ENCODE peak calls at places on chromosome 12, in six cellular contexts. U is HCT116, D is HepG2, P is GM12878, H is K562, T is H1. L is an unnamed sample.
A peak's percentile ranks its signal among the peaks of the same experiment; 100 is the strongest.

GRCh38 chr12:52579468-52580450 is 6.1 kb upstream of the KRT74 start:
- DNase-seq in U (no peak), H (no peak), D (no peak), P (no peak), T (no peak), L (no peak)

GRCh38 chr12:110249105-110249504 is 31.9 kb upstream of the ATP2A2 start:
- DNase-seq in U (no peak), P (no peak), D (no peak), H (no peak), T (no peak), L (no peak)

GRCh38 chr12:52045794-52046199 is 5.4 kb upstream of the NR4A1 start:
- DNase-seq in P (no peak), D (no peak), T (no peak), H (no peak), U (no peak), L (no peak)

GRCh38 chr12:29145372-29146170 is 3.5 kb upstream of the FAR2 start:
- DNase-seq in U (no peak), D (no peak), H (no peak), P (no peak), T (no peak), L (peak; percentile 63)

GRCh38 chr12:58955849-58956248 is 35.5 kb upstream of the LRIG3 start:
- DNase-seq in U (no peak), P (no peak), D (no peak), H (no peak), T (no peak), L (no peak)

GRCh38 chr12:110766311-110767154 is 23.8 kb upstream of the PPP1CC start:
- DNase-seq in D (no peak), U (no peak), P (no peak), T (no peak), H (no peak), L (no peak)

GRCh38 chr12:132170094-132170636 is 25.9 kb downstream of the NOC4L start:
- DNase-seq in H (no peak), D (no peak), P (no peak), T (no peak), U (no peak), L (no peak)

GRCh38 chr12:119179335-119180021 is 747 bp downstream of the HSPB8 start:
- DNase-seq in H (no peak), U (peak; percentile 57), D (peak; percentile 67), P (no peak), T (peak; percentile 58), L (peak; percentile 67)

GRCh38 chr12:107474639-107475539 is 210.7 kb upstream of the PWP1 start:
- DNase-seq in U (no peak), T (no peak), D (no peak), P (no peak), H (no peak), L (no peak)

GRCh38 chr12:8698132-8698829 is 490 bp downstream of the RIMKLB start:
- DNase-seq in D (no peak), H (peak; percentile 54), U (no peak), T (peak; percentile 78), P (no peak), L (peak; percentile 87)

GRCh38 chr12:119461815-119462214 is 127.3 kb downstream of the CCDC60 start:
- DNase-seq in D (no peak), H (no peak), P (no peak), T (no peak), U (no peak), L (no peak)

GRCh38 chr12:843609-844008 is 91.2 kb downstream of the WNK1 start:
- DNase-seq in D (no peak), U (no peak), T (no peak), H (no peak), P (no peak), L (no peak)

GRCh38 chr12:120767071-120768024 is 41.7 kb downstream of the ACADS start:
- DNase-seq in U (no peak), P (no peak), D (no peak), T (no peak), H (no peak), L (no peak)

GRCh38 chr12:103840881-103841689 is at the start of gene NT5DC3:
- DNase-seq in T (peak; percentile 91), D (peak; percentile 63), U (peak; percentile 65), H (peak; percentile 91), P (peak; percentile 37), L (peak; percentile 70)

GRCh38 chr12:57740656-57741412 is 2.3 kb upstream of the AGAP2 start:
- DNase-seq in D (no peak), H (no peak), T (no peak), P (peak; percentile 53), U (no peak), L (no peak)

GRCh38 chr12:121227294-121227693 is 17.4 kb downstream of the P2RX4 start:
- DNase-seq in T (no peak), D (peak; percentile 63), U (no peak), P (no peak), H (no peak), L (no peak)

GRCh38 chr12:68031174-68031573 is 41.9 kb downstream of the IFNG-AS1 start:
- DNase-seq in U (no peak), P (no peak), T (no peak), D (no peak), H (no peak), L (no peak)
- TF ChIP-seq ZNF274 in U (no peak), P (no peak), T (no peak), D (no peak), H (no peak), L (no peak)

GRCh38 chr12:4025420-4026358 is 152.5 kb upstream of the PARP11 start:
- DNase-seq in T (peak; percentile 78), U (no peak), H (no peak), D (peak; percentile 22), P (no peak), L (peak; percentile 100)

GRCh38 chr12:4024701-4025419 is 151.7 kb upstream of the PARP11 start:
- DNase-seq in D (no peak), H (no peak), P (no peak), T (peak; percentile 61), U (no peak), L (peak; percentile 99)

GRCh38 chr12:4026476-4026875 is 153.3 kb upstream of the PARP11 start:
- DNase-seq in H (no peak), P (no peak), T (no peak), U (no peak), D (no peak), L (no peak)

GRCh38 chr12:4030938-4031702 is 157.9 kb upstream of the PARP11 start:
- DNase-seq in T (peak; percentile 85), U (peak; percentile 86), D (peak; percentile 55), P (no peak), H (peak; percentile 45), L (peak; percentile 100)

DNA sequence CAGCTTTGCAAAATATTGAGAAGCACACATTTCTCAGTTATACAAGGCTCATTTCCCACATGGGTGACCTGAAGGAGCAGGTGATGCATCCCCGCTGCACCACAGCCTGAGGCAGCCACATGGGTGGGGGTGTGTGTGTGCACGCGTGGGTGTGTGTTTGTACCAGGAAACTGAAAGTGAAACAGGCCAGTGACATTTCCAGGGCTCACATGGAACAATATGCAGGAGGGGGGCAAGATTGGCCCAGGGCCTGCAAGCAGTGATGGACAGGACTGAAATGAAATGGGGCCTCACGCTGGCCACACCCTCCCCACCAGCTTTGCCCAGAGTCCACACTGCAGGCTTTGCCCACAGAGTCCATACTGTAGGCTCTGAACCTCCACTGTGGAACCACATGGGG is 154.2 kb upstream of the PARP11 start:
- DNase-seq in T (no peak), D (peak; percentile 48), P (no peak), H (no peak), U (no peak), L (no peak)
- TF ChIP-seq ZNF274 in T (no peak), D (peak; percentile 49), P (no peak), H (no peak), U (no peak), L (no peak)

DNA sequence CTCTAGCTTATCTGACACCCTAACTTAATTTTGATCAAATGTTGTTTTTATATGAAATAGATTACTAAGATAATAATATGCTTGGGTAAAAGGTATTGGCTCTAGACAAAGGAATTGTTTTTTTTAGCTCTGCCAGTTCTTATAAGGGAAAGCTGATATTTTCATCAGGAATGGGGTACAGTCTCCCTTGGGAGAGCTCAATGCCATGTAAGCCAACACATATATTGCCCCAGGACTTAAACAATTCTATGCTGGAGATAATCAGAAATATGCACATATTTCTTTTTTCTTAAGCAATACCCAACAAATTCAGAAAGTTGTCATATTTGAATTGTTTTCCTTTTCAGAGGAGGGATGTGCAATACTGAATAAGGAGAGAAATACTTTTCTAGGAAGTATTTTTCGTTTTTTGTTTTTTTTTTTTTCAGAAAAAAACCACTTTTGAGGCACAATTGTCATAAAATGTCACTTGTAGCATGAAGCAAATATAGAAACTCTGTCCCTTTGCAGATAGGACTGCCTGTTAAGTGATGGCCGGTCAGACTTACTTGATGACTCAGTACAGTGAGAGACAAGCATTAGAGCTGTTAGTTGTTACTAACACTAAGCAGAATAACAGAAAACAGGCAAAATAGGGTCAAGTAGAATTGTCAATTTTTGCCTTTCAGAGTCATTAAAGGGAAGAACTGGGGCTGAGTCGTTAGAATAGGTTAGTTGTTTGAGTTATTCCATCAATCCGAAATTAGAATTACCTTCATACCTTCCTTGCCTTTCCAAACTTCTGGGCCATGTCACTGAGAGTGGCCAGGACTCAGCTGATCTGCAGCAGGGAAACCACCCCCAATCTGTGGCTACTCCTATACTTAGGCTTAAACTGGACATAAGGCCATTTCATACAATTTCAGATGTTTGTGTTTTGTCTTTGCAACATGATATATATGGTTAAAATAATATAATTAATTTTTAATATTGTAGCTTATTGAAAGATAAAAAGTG is 168.1 kb downstream of the SLC38A4 start:
- DNase-seq in H (peak; percentile 12), T (no peak), P (no peak), U (no peak), D (no peak), L (no peak)
- TF ChIP-seq ZNF274 in H (no peak), T (no peak), P (no peak), U (no peak), D (no peak), L (no peak)

DNA sequence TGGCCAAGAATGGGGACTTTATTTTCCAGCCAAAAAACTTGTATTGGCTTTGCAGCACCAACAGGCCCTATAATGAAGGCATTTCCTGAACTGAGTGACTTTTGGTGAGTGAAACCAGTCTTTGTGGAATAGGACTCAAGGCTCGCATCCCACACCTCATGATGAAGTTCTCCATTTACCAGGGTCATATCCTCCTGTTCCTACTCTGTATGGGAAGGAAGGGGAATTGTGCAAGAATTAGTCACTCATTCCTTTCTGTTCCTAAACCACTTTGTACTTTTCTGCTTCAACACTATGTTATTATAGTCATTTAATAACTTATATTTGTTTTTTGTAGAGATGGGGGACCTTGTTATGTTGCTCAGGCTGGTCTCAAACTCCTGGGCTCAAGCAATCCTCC is 2.3 kb upstream of the SPATS2 start:
- DNase-seq in H (no peak), T (no peak), U (no peak), P (no peak), D (no peak), L (no peak)
- TF ChIP-seq ZNF274 in H (no peak), T (no peak), U (no peak), P (no peak), D (no peak), L (no peak)

DNA sequence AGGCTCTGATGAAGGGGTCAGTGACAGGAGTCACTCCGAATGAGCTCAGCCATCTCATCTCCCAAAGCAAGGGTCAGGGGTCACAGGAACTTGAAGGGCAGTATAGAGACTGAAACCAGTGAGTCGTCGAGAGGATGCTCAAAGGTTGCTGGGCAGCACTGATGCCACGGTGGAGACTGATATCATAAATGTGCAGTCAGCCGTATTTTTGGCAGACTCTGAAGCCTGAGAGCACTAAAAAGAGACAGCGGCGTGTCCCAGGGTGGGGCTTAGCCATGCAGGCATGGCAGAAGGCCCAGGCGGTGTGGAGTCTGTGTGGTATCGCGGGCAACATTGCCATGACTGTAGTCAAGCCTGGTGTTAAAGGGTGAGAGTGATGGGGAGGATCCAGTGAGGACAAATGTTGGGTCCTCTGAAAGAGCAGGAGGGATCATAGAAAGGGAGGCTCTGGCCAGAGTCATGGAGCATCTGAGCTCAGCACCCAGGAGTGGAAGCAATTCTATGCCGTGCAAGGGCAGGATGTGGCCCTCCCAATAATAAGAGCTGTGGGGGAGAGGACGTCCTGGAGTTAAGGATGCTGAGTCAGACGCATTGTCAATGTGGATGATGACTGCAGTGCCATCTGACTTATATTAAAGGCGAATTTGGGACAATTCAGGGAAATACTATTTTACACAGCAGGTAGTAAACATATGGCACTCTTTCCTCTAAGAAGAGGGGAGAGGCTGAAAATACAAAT is 241.2 kb upstream of the FKBP4 start:
- DNase-seq in T (no peak), U (no peak), D (no peak), P (no peak), H (no peak), L (no peak)
- TF ChIP-seq ZNF274 in T (no peak), U (no peak), D (no peak), P (no peak), H (no peak), L (no peak)